ENCODE peak calls at places on chromosomes 13 and 19, in five cellular contexts. One of them, this sample, is unnamed.

GRCh38 chr19:31334101-31334848 is 15.0 kb downstream of the TSHZ3 start:
- DNase-seq in WTC11: no peak
- DNase-seq in IMR-90: peak
- DNase-seq in mammary epithelial cell: peak
- DNase-seq in AG09319: no peak
- DNase-seq in this sample: peak

GRCh38 chr19:18771328-18772242 is 19.5 kb downstream of the COMP start:
- DNase-seq in IMR-90: no peak
- DNase-seq in WTC11: peak
- DNase-seq in AG09319: no peak
- DNase-seq in mammary epithelial cell: no peak
- DNase-seq in this sample: no peak

GRCh38 chr19:18292810-18293641 is 11.6 kb upstream of the JUND start:
- DNase-seq in IMR-90: peak
- DNase-seq in mammary epithelial cell: no peak
- DNase-seq in WTC11: peak
- DNase-seq in AG09319: no peak
- DNase-seq in this sample: peak

GRCh38 chr19:44624840-44625354 is 11.5 kb downstream of the IGSF23 start:
- DNase-seq in mammary epithelial cell: no peak
- DNase-seq in AG09319: no peak
- DNase-seq in IMR-90: no peak
- DNase-seq in WTC11: no peak
- DNase-seq in this sample: no peak

GRCh38 chr19:14248578-14249011 is 42.6 kb upstream of the ADGRL1 start:
- DNase-seq in WTC11: peak
- DNase-seq in AG09319: peak
- DNase-seq in IMR-90: no peak
- DNase-seq in mammary epithelial cell: no peak
- DNase-seq in this sample: peak

GRCh38 chr13:25752957-25753540 is 298.8 kb downstream of the SHISA2 start:
- DNase-seq in WTC11: no peak
- DNase-seq in AG09319: peak
- DNase-seq in IMR-90: peak
- DNase-seq in mammary epithelial cell: peak
- DNase-seq in this sample: peak

GRCh38 chr13:22214184-22214583 is 543.3 kb downstream of the FGF9 start:
- DNase-seq in IMR-90: no peak
- DNase-seq in WTC11: no peak
- DNase-seq in mammary epithelial cell: no peak
- DNase-seq in AG09319: no peak
- DNase-seq in this sample: no peak

GRCh38 chr19:45676851-45677263 is 8.8 kb downstream of the GIPR start:
- DNase-seq in AG09319: no peak
- DNase-seq in mammary epithelial cell: no peak
- DNase-seq in IMR-90: no peak
- DNase-seq in WTC11: no peak
- DNase-seq in this sample: no peak

GRCh38 chr19:1247747-1248453 is 483 bp upstream of the MIDN start:
- DNase-seq in mammary epithelial cell: no peak
- DNase-seq in WTC11: peak
- DNase-seq in IMR-90: peak
- DNase-seq in AG09319: no peak
- DNase-seq in this sample: peak

GRCh38 chr13:111037838-111038397 is 77.2 kb upstream of the ARHGEF7 start:
- DNase-seq in WTC11: no peak
- DNase-seq in IMR-90: no peak
- DNase-seq in mammary epithelial cell: no peak
- DNase-seq in AG09319: no peak
- DNase-seq in this sample: no peak

GRCh38 chr13:63517376-63517775 is 2101.7 kb upstream of the PCDH20 start:
- DNase-seq in WTC11: no peak
- DNase-seq in AG09319: peak
- DNase-seq in mammary epithelial cell: no peak
- DNase-seq in IMR-90: peak
- DNase-seq in this sample: peak

GRCh38 chr19:52274191-52274590 is 4.8 kb downstream of the ZNF766 start:
- DNase-seq in AG09319: no peak
- DNase-seq in WTC11: no peak
- DNase-seq in mammary epithelial cell: no peak
- DNase-seq in IMR-90: no peak
- DNase-seq in this sample: no peak

GRCh38 chr19:6086081-6086858 is 24.0 kb downstream of the RFX2 start:
- DNase-seq in AG09319: no peak
- DNase-seq in WTC11: no peak
- DNase-seq in IMR-90: peak
- DNase-seq in mammary epithelial cell: peak
- DNase-seq in this sample: peak

GRCh38 chr13:87677334-87678234 is 6.4 kb downstream of the SLITRK5 start:
- DNase-seq in WTC11: peak
- DNase-seq in mammary epithelial cell: no peak
- DNase-seq in AG09319: no peak
- DNase-seq in IMR-90: no peak
- DNase-seq in this sample: no peak

GRCh38 chr19:58372311-58373133 is 8.3 kb downstream of the ZNF837 start:
- DNase-seq in AG09319: no peak
- DNase-seq in mammary epithelial cell: no peak
- DNase-seq in IMR-90: no peak
- DNase-seq in WTC11: no peak
- DNase-seq in this sample: no peak

GRCh38 chr13:31686660-31687430 is 52.5 kb upstream of the RXFP2 start:
- DNase-seq in mammary epithelial cell: no peak
- DNase-seq in AG09319: no peak
- DNase-seq in WTC11: no peak
- DNase-seq in IMR-90: no peak
- DNase-seq in this sample: peak

GRCh38 chr13:99033814-99034213 is 56.0 kb upstream of the DOCK9 start:
- DNase-seq in IMR-90: peak
- DNase-seq in mammary epithelial cell: peak
- DNase-seq in WTC11: no peak
- DNase-seq in AG09319: no peak
- DNase-seq in this sample: peak
- TF ChIP-seq CTCF in IMR-90: peak
- TF ChIP-seq CTCF in mammary epithelial cell: peak
- TF ChIP-seq CTCF in WTC11: no peak
- TF ChIP-seq CTCF in AG09319: peak
- TF ChIP-seq CTCF in this sample: peak

GRCh38 chr13:59176775-59177174 is 987.0 kb downstream of the DIAPH3 start:
- DNase-seq in AG09319: no peak
- DNase-seq in IMR-90: no peak
- DNase-seq in mammary epithelial cell: no peak
- DNase-seq in WTC11: no peak
- DNase-seq in this sample: no peak
- TF ChIP-seq CTCF in AG09319: no peak
- TF ChIP-seq CTCF in IMR-90: peak
- TF ChIP-seq CTCF in mammary epithelial cell: peak
- TF ChIP-seq CTCF in WTC11: peak
- TF ChIP-seq CTCF in this sample: peak

GRCh38 chr19:4579389-4579788 is 19.9 kb upstream of the SEMA6B start:
- DNase-seq in WTC11: no peak
- DNase-seq in mammary epithelial cell: no peak
- DNase-seq in AG09319: no peak
- DNase-seq in IMR-90: no peak
- DNase-seq in this sample: no peak
- TF ChIP-seq CTCF in WTC11: no peak
- TF ChIP-seq CTCF in mammary epithelial cell: no peak
- TF ChIP-seq CTCF in AG09319: no peak
- TF ChIP-seq CTCF in IMR-90: no peak
- TF ChIP-seq CTCF in this sample: no peak

DNA sequence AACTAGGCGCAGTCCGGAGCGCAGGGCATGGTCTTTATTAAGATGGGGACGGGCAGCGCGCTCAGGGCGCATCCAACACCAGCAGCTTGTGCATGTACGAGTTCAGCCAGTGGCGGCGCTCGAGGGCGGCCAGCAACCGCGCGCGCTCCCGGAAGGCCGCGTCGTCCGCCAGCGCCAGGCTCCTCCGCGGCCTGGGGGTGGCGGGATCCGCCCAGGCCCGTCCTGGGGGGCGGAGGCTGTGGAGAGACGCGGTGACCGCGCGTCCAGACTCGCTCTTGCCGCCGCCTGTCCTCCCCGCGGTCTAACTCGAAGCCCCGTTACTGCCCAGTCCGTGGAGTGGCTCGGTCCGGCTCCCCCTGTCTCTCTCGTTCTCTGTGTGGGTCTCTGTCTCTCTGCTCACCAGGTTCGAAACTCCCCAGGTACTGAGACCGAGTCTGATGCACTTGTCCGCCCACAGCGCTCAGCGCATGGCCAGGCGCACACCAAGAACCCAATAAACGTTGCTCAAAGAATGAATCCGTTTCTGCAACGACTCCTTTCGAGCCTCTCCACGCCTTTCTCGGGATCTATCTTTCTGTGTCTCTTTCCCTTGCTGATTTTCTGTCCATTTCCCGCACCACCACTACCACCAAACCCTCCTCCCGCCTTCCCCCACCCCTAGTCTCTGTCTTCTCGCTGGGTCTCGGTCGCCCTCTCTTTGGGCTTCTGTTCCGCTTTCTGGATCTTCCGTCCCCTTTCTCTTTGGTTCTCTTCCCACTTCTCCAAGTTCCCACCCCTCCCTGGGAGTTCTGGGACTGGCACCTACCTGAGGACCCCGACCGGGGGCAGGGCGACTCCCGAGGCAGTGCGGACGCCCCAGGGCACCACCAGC is 599 bp downstream of the PTH2 start:
- DNase-seq in IMR-90: peak
- DNase-seq in mammary epithelial cell: peak
- DNase-seq in AG09319: no peak
- DNase-seq in WTC11: peak
- DNase-seq in this sample: no peak
- TF ChIP-seq CTCF in IMR-90: peak
- TF ChIP-seq CTCF in mammary epithelial cell: no peak
- TF ChIP-seq CTCF in AG09319: peak
- TF ChIP-seq CTCF in WTC11: peak
- TF ChIP-seq CTCF in this sample: peak

DNA sequence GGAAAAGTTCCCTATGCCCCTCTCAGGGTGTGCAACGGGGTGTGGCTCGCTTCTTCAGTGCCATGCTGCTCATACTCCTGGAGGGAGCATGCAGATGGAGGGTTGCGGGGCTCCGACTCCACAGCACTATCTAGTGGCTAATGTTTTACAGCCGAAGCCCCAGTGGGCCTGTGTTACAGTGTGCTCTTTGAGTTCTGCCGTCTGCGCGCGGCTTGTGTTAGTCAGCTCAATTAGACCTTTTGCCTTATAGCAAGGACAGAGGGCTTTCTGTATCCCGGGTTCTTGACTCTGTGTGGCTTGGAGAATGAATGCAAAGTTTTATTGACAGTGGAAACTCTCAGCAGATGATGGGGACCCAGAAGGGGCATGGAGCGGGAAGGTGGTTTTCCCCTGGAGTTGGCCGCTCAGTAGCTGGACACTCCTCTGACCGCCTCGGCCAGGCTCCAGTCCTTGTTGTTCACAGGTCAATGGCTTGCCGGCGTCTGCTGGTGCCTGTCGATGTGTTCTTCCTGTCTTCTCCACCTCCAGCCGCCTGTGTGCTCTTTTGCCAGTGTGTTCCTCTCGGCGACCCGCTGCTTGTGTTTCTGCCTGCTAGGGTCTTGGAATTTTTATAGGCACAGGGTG is 383.4 kb downstream of the LMO7 start:
- DNase-seq in WTC11: peak
- DNase-seq in mammary epithelial cell: no peak
- DNase-seq in IMR-90: no peak
- DNase-seq in AG09319: no peak
- DNase-seq in this sample: no peak
- TF ChIP-seq CTCF in WTC11: peak
- TF ChIP-seq CTCF in mammary epithelial cell: peak
- TF ChIP-seq CTCF in IMR-90: no peak
- TF ChIP-seq CTCF in AG09319: no peak
- TF ChIP-seq CTCF in this sample: peak

DNA sequence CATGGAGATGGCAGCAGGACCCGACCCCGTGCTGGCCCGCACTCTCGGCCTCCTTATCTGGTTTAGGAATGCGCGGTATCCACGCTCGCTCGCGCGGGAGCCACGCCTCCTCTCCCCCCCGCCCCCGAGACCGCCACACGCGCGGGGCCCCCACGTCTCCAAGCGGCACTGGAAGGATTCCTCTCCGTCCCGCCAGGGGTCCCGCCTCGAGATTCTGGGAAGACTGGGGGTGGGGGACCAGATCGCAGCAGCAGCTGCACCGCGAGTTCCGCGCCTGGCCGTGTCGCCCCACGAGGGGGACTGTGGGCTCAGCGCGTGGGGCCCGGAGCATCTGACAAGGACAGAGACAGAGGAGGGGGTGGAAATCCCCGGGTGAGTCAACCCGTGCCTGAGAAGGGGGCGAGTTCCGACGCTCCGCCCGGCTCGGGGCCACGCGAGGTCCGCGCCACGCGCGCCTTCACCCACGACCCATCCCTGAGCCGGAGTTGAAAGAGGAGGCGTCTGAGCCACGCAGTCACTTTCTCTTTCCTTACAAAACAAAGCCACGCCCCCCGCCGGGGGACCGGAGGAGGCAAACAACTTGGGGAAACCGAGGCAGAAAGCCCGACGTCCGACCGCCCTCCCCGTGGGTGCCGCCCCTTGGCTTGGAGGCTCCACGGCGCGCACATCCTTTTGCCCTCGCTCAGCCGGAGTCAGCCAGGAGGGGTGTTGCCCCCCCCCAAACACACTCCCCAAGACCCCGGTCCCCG is 802 bp downstream of the S1PR2 start:
- DNase-seq in WTC11: peak
- DNase-seq in IMR-90: peak
- DNase-seq in AG09319: no peak
- DNase-seq in mammary epithelial cell: no peak
- DNase-seq in this sample: no peak
- TF ChIP-seq CTCF in WTC11: no peak
- TF ChIP-seq CTCF in IMR-90: no peak
- TF ChIP-seq CTCF in AG09319: peak
- TF ChIP-seq CTCF in mammary epithelial cell: no peak
- TF ChIP-seq CTCF in this sample: no peak

GRCh38 chr13:19618925-19619324 is 14.5 kb upstream of the MPHOSPH8 start:
- DNase-seq in WTC11: peak
- DNase-seq in AG09319: no peak
- DNase-seq in mammary epithelial cell: no peak
- DNase-seq in IMR-90: peak
- DNase-seq in this sample: peak
- TF ChIP-seq CTCF in WTC11: no peak
- TF ChIP-seq CTCF in AG09319: peak
- TF ChIP-seq CTCF in mammary epithelial cell: peak
- TF ChIP-seq CTCF in IMR-90: peak
- TF ChIP-seq CTCF in this sample: peak